ENCODE peak calls at places on chromosomes 5 and 9, in nine cellular contexts. One of them, this sample, is unnamed.

GRCh38 chr9:71268871-71269640 is 147.6 kb upstream of the TRPM3 start:
- DNase-seq in stimulated activated naive CD4-positive, alpha-beta T cell: no peak
- DNase-seq in body of pancreas: no peak
- DNase-seq in fibroblast of pulmonary artery: no peak
- DNase-seq in GM13976: no peak
- DNase-seq in CD4-positive, CD25-positive, alpha-beta regulatory T cell: no peak
- DNase-seq in CD14-positive monocyte: no peak
- DNase-seq in HTR-8/SVneo: no peak
- DNase-seq in activated naive CD8-positive, alpha-beta T cell treated with anti-CD3 and anti-CD28 coated beads, Interleukin-2, amount 10 ng/mL, durations not matched to agents 7 days and 5 days: no peak
- DNase-seq in this sample: no peak

GRCh38 chr9:114357911-114358328 is 28.3 kb downstream of the ORM2 start:
- DNase-seq in body of pancreas: no peak
- DNase-seq in fibroblast of pulmonary artery: no peak
- DNase-seq in stimulated activated naive CD4-positive, alpha-beta T cell: no peak
- DNase-seq in CD14-positive monocyte: peak
- DNase-seq in activated naive CD8-positive, alpha-beta T cell treated with anti-CD3 and anti-CD28 coated beads, Interleukin-2, amount 10 ng/mL, durations not matched to agents 7 days and 5 days: no peak
- DNase-seq in GM13976: no peak
- DNase-seq in CD4-positive, CD25-positive, alpha-beta regulatory T cell: no peak
- DNase-seq in HTR-8/SVneo: no peak
- DNase-seq in this sample: no peak

GRCh38 chr5:133643365-133643764 is 31.0 kb upstream of the FSTL4 start:
- DNase-seq in activated naive CD8-positive, alpha-beta T cell treated with anti-CD3 and anti-CD28 coated beads, Interleukin-2, amount 10 ng/mL, durations not matched to agents 7 days and 5 days: no peak
- DNase-seq in GM13976: no peak
- DNase-seq in fibroblast of pulmonary artery: no peak
- DNase-seq in stimulated activated naive CD4-positive, alpha-beta T cell: no peak
- DNase-seq in body of pancreas: no peak
- DNase-seq in HTR-8/SVneo: no peak
- DNase-seq in CD4-positive, CD25-positive, alpha-beta regulatory T cell: no peak
- DNase-seq in CD14-positive monocyte: no peak
- DNase-seq in this sample: peak

GRCh38 chr5:95664204-95664786 is 17.7 kb downstream of the RFESD start:
- DNase-seq in HTR-8/SVneo: no peak
- DNase-seq in CD4-positive, CD25-positive, alpha-beta regulatory T cell: no peak
- DNase-seq in GM13976: no peak
- DNase-seq in activated naive CD8-positive, alpha-beta T cell treated with anti-CD3 and anti-CD28 coated beads, Interleukin-2, amount 10 ng/mL, durations not matched to agents 7 days and 5 days: no peak
- DNase-seq in body of pancreas: peak
- DNase-seq in fibroblast of pulmonary artery: peak
- DNase-seq in CD14-positive monocyte: no peak
- DNase-seq in stimulated activated naive CD4-positive, alpha-beta T cell: peak
- DNase-seq in this sample: peak

GRCh38 chr5:55866485-55866884 is 15.3 kb downstream of the IL31RA start:
- DNase-seq in body of pancreas: peak
- DNase-seq in GM13976: no peak
- DNase-seq in HTR-8/SVneo: no peak
- DNase-seq in activated naive CD8-positive, alpha-beta T cell treated with anti-CD3 and anti-CD28 coated beads, Interleukin-2, amount 10 ng/mL, durations not matched to agents 7 days and 5 days: no peak
- DNase-seq in CD4-positive, CD25-positive, alpha-beta regulatory T cell: no peak
- DNase-seq in stimulated activated naive CD4-positive, alpha-beta T cell: no peak
- DNase-seq in CD14-positive monocyte: no peak
- DNase-seq in fibroblast of pulmonary artery: no peak
- DNase-seq in this sample: no peak

GRCh38 chr9:113573959-113574352 is 110.4 kb downstream of the RGS3 start:
- DNase-seq in activated naive CD8-positive, alpha-beta T cell treated with anti-CD3 and anti-CD28 coated beads, Interleukin-2, amount 10 ng/mL, durations not matched to agents 7 days and 5 days: no peak
- DNase-seq in CD14-positive monocyte: no peak
- DNase-seq in HTR-8/SVneo: no peak
- DNase-seq in GM13976: no peak
- DNase-seq in fibroblast of pulmonary artery: no peak
- DNase-seq in stimulated activated naive CD4-positive, alpha-beta T cell: no peak
- DNase-seq in body of pancreas: no peak
- DNase-seq in CD4-positive, CD25-positive, alpha-beta regulatory T cell: no peak
- DNase-seq in this sample: no peak

GRCh38 chr5:108878756-108879155 is 131.1 kb downstream of the FER start:
- DNase-seq in fibroblast of pulmonary artery: no peak
- DNase-seq in HTR-8/SVneo: no peak
- DNase-seq in GM13976: no peak
- DNase-seq in activated naive CD8-positive, alpha-beta T cell treated with anti-CD3 and anti-CD28 coated beads, Interleukin-2, amount 10 ng/mL, durations not matched to agents 7 days and 5 days: no peak
- DNase-seq in stimulated activated naive CD4-positive, alpha-beta T cell: no peak
- DNase-seq in body of pancreas: no peak
- DNase-seq in CD4-positive, CD25-positive, alpha-beta regulatory T cell: no peak
- DNase-seq in CD14-positive monocyte: no peak
- DNase-seq in this sample: no peak

GRCh38 chr5:42952575-42952974 is 87.5 kb downstream of the ANXA2R start:
- DNase-seq in fibroblast of pulmonary artery: no peak
- DNase-seq in stimulated activated naive CD4-positive, alpha-beta T cell: no peak
- DNase-seq in GM13976: no peak
- DNase-seq in CD14-positive monocyte: no peak
- DNase-seq in CD4-positive, CD25-positive, alpha-beta regulatory T cell: no peak
- DNase-seq in HTR-8/SVneo: no peak
- DNase-seq in body of pancreas: no peak
- DNase-seq in activated naive CD8-positive, alpha-beta T cell treated with anti-CD3 and anti-CD28 coated beads, Interleukin-2, amount 10 ng/mL, durations not matched to agents 7 days and 5 days: no peak
- DNase-seq in this sample: no peak

GRCh38 chr9:4678679-4679267 is 596 bp upstream of the CDC37L1 start:
- DNase-seq in GM13976: no peak
- DNase-seq in stimulated activated naive CD4-positive, alpha-beta T cell: no peak
- DNase-seq in activated naive CD8-positive, alpha-beta T cell treated with anti-CD3 and anti-CD28 coated beads, Interleukin-2, amount 10 ng/mL, durations not matched to agents 7 days and 5 days: no peak
- DNase-seq in body of pancreas: no peak
- DNase-seq in CD4-positive, CD25-positive, alpha-beta regulatory T cell: peak
- DNase-seq in HTR-8/SVneo: no peak
- DNase-seq in fibroblast of pulmonary artery: peak
- DNase-seq in CD14-positive monocyte: no peak
- DNase-seq in this sample: peak